ENCODE peak calls at places on chromosomes 11 and 22, in five cellular contexts. L is endothelial cell of umbilical vein, S is thyroid gland, T is SJSA1, N is psoas muscle. Q is an unnamed sample.

GRCh38 chr22:33835196-33835788 is 85.0 kb downstream of the LARGE1 start:
- DNase-seq in L (no peak), S (peak; percentile 13), T (no peak), N (peak; percentile 57), Q (no peak)

GRCh38 chr11:18253778-18254338 is 5.4 kb upstream of the SAA2 start:
- DNase-seq in L (no peak), S (no peak), T (no peak), N (no peak), Q (no peak)

GRCh38 chr11:132410383-132410782 is 1040.0 kb downstream of the NTM start:
- DNase-seq in L (no peak), S (no peak), T (no peak), N (no peak), Q (no peak)

GRCh38 chr11:125569913-125570621 is 790 bp downstream of the EI24 start:
- DNase-seq in L (peak; percentile 13), S (no peak), T (peak; percentile 0), N (peak; percentile 65), Q (no peak)

GRCh38 chr22:40592352-40593113 is 44.0 kb downstream of the MRTFA start:
- DNase-seq in L (no peak), S (no peak), T (no peak), N (no peak), Q (no peak)

GRCh38 chr11:77617892-77618291 is 19.7 kb downstream of the CLNS1A start:
- DNase-seq in L (no peak), S (no peak), T (no peak), N (no peak), Q (no peak)

GRCh38 chr11:42066113-42066512 is 606.7 kb upstream of the LRRC4C start:
- DNase-seq in L (no peak), S (no peak), T (peak; percentile 8), N (peak; percentile 64), Q (peak; percentile 29)

GRCh38 chr11:115321602-115322289 is 182.5 kb downstream of the CADM1 start:
- DNase-seq in L (no peak), S (no peak), T (no peak), N (no peak), Q (no peak)

GRCh38 chr11:102323542-102324261 is 6.4 kb downstream of the BIRC3 start:
- DNase-seq in L (no peak), S (no peak), T (no peak), N (no peak), Q (no peak)

GRCh38 chr22:29621761-29622526 is 18.5 kb downstream of the NF2 start:
- DNase-seq in L (peak; percentile 95), S (no peak), T (peak; percentile 97), N (no peak), Q (no peak)

GRCh38 chr22:30305519-30305905 is 16.2 kb upstream of the CASTOR1 start:
- DNase-seq in L (peak; percentile 55), S (peak; percentile 46), T (no peak), N (peak; percentile 84), Q (peak; percentile 78)

GRCh38 chr11:65895482-65895981 is 4.7 kb downstream of the FOSL1 start:
- DNase-seq in L (no peak), S (no peak), T (no peak), N (no peak), Q (no peak)

GRCh38 chr11:68038718-68039525 is at the start of gene TCIRG1:
- DNase-seq in L (peak; percentile 88), S (peak; percentile 86), T (peak; percentile 97), N (peak; percentile 90), Q (peak; percentile 90)

GRCh38 chr11:120780239-120780638 is 243.7 kb upstream of the TBCEL start:
- DNase-seq in L (peak; percentile 80), S (no peak), T (peak; percentile 37), N (no peak), Q (no peak)

GRCh38 chr22:49971232-49972162 is 10.9 kb downstream of the PIM3 start:
- DNase-seq in L (no peak), S (peak; percentile 91), T (no peak), N (peak; percentile 95), Q (peak; percentile 87)

GRCh38 chr22:19178065-19178658 is 374 bp downstream of the SLC25A1 start:
- DNase-seq in L (peak; percentile 46), S (peak; percentile 57), T (peak; percentile 76), N (peak; percentile 72), Q (peak; percentile 53)

GRCh38 chr22:47193606-47194316 is 431.3 kb downstream of the TBC1D22A start:
- DNase-seq in L (no peak), S (no peak), T (no peak), N (peak; percentile 26), Q (no peak)

GRCh38 chr11:44246726-44247125 is 63.2 kb downstream of the ALX4 start:
- DNase-seq in L (no peak), S (peak; percentile 35), T (peak; percentile 37), N (no peak), Q (peak; percentile 69)

GRCh38 chr11:13328276-13328675 is 50.7 kb downstream of the BMAL1 start:
- DNase-seq in L (no peak), S (no peak), T (no peak), N (no peak), Q (no peak)

GRCh38 chr11:12122083-12122482 is 11.7 kb downstream of the MICAL2 start:
- DNase-seq in L (no peak), S (no peak), T (no peak), N (no peak), Q (no peak)

GRCh38 chr22:24875862-24876506 is 70.0 kb downstream of the SGSM1 start:
- DNase-seq in L (peak; percentile 29), S (peak; percentile 26), T (no peak), N (no peak), Q (no peak)

GRCh38 chr11:9941991-9942390 is 278.1 kb downstream of the SWAP70 start:
- DNase-seq in L (no peak), S (peak; percentile 73), T (no peak), N (no peak), Q (no peak)

GRCh38 chr11:123381817-123382554 is 48.1 kb upstream of the GRAMD1B start:
- DNase-seq in L (no peak), S (no peak), T (no peak), N (no peak), Q (no peak)

GRCh38 chr11:18010271-18010670 is 2.6 kb downstream of the SERGEF start:
- DNase-seq in L (no peak), S (no peak), T (no peak), N (no peak), Q (no peak)

GRCh38 chr22:19812910-19813309 is 41.8 kb downstream of the GNB1L start:
- DNase-seq in L (no peak), S (no peak), T (no peak), N (no peak), Q (no peak)

GRCh38 chr11:121421149-121421906 is 30.8 kb upstream of the SORL1 start:
- DNase-seq in L (no peak), S (no peak), T (no peak), N (no peak), Q (no peak)

GRCh38 chr11:84250834-84251613 is 964.9 kb upstream of the CCDC90B start:
- DNase-seq in L (no peak), S (no peak), T (no peak), N (no peak), Q (no peak)

DNA sequence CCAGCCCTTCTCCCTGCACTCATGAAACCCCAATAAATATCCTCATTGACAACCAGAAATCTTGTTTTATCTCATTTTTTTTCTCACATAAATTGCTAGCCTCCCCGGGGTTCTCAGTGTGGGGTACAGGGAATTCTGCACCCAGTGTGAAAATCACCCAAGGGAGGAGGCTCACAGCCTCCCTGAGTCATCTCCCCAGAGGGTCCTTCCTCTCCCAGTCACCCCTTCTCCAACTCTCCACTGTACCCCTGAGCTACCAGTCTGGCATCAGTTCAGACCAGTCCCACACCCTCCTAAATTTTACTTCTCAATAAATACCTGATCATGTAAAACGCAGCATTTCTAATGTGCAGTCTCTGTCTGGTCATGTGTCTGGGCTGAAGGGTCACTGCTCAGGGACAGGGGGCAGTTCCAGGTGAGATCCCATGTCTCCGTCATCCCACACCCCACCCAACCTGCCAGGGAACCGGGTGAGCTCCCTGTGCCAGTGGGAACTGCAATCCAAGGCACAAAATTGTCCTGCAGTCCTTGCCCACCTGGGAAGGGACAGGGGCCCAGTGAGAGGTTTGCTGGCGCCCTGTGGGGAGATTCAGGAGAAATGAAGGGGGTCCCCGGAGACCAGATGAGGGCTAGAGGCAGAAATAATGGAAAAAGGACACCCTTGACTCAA is 8.3 kb downstream of the IGLL5 start:
- DNase-seq in L (no peak), S (no peak), T (no peak), N (peak; percentile 15), Q (no peak)
- H3K4me3 ChIP-seq in L (no peak overlapping the region), S (no peak overlapping the region), T (no peak overlapping the region), N (no peak overlapping the region), Q (no peak overlapping the region)

GRCh38 chr11:96241351-96241841 is 101.6 kb downstream of the MAML2 start:
- DNase-seq in L (no peak), S (no peak), T (peak; percentile 44), N (no peak), Q (no peak)

GRCh38 chr11:96238563-96239166 is 104.3 kb downstream of the MAML2 start:
- DNase-seq in L (no peak), S (no peak), T (peak; percentile 26), N (no peak), Q (no peak)

GRCh38 chr11:96237759-96238158 is 105.2 kb downstream of the MAML2 start:
- DNase-seq in L (no peak), S (no peak), T (no peak), N (no peak), Q (no peak)

GRCh38 chr11:96242971-96243647 is 99.9 kb downstream of the MAML2 start:
- DNase-seq in L (peak; percentile 97), S (peak; percentile 97), T (peak; percentile 87), N (peak; percentile 93), Q (peak; percentile 94)

DNA sequence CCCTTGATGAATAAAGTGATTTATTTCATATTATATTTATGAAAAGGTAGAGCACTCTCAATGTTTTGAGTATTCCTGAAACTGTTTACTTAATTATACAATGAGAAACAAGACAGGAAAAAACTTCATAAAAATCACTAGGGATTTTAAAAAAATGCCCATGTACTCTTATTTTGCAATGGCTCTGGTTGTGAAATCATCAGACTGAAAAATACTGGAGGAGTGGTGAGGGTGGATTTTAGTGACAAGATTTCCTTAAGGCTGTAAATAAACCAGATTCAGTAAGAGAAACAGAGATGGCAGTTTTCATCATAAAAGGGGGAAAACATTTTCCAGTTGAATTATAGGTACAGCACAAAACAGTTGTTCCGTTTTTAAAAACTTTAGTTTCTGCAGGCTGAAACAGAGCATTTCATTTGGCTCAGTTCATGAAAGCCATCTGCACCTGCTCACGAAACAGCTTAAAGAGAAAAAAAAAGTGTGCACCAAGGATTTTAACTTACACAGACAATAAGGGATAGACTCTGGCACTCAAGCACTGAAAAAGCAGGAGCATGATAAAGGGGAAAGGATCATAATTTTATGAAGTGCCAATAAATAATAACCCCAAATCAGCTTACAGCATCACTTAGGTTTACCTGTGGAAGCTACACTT is 100.7 kb downstream of the MAML2 start:
- DNase-seq in L (no peak), S (no peak), T (no peak), N (no peak), Q (no peak)
- H3K4me1 ChIP-seq in L (peaks cover 19% of the 10 kb centered on the region), S (peaks cover 37% of the 10 kb centered on the region), T (peaks cover 66% of the 10 kb centered on the region), N (peaks cover 4% of the 10 kb centered on the region), Q (peaks cover 46% of the 10 kb centered on the region)

GRCh38 chr11:118690553-118691304 is 11.3 kb upstream of the TREH start:
- DNase-seq in L (no peak), S (no peak), T (no peak), N (no peak), Q (no peak)
- H3K4me3 ChIP-seq in L (no peak overlapping the region), S (no peak overlapping the region), T (no peak overlapping the region), N (peak overlapping the region; percentile 69), Q (peak overlapping the region; percentile 62)

DNA sequence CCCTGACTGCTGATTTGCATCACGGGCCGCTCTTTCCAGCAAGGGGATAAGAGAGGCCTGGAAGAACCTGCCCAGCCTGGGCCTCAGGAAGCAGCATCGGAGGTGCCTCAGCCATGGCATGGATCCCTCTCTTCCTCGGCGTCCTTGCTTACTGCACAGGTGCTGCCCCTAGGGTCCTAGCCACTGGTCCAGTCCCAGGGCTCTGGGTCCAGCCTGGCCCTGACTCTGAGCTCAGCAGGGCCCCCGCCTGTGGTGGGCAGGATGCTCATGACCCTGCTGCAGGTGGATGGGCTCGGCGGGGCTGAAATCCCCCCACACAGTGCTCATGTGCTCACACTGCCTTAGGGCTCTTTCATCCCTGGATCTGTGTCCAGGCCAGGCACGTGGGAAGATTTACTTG is 7.0 kb upstream of the IGLL5 start:
- DNase-seq in L (no peak), S (no peak), T (no peak), N (no peak), Q (no peak)
- H3K4me1 ChIP-seq in L (no peaks in the 10 kb centered on the region), S (no peaks in the 10 kb centered on the region), T (no peaks in the 10 kb centered on the region), N (no peaks in the 10 kb centered on the region), Q (no peaks in the 10 kb centered on the region)